ENCODE peak calls at places on chromosomes 12 and 14, in six cellular contexts. L is right lobe of liver, Q is dorsolateral prefrontal cortex, G is lower lobe of right lung, X is HepG2, I is RWPE2. W is an unnamed sample.

GRCh38 chr14:29458547-29458946 is 469.1 kb downstream of the PRKD1 start:
- DNase-seq in G (no peak), Q (no peak), I (no peak), X (no peak), L (no peak), W (no peak)

GRCh38 chr14:67586302-67586701 is 13.8 kb downstream of the PIGH start:
- DNase-seq in Q (no peak), I (no peak), G (no peak), X (no peak), L (no peak), W (no peak)

GRCh38 chr12:3803865-3804472 is 51.1 kb upstream of the CRACR2A start:
- DNase-seq in I (no peak), X (peak), G (peak), L (peak), Q (peak), W (peak)

GRCh38 chr14:104797112-104798044 is 1.8 kb upstream of the AKT1 start:
- DNase-seq in G (no peak), Q (no peak), L (no peak), I (no peak), X (peak), W (no peak)

GRCh38 chr12:64889434-64890216 is 65.2 kb downstream of the TBC1D30 start:
- DNase-seq in L (no peak), G (no peak), X (peak), Q (no peak), I (no peak), W (no peak)

GRCh38 chr12:8899835-8900234 is 14.5 kb upstream of the PHC1 start:
- DNase-seq in I (no peak), Q (no peak), G (no peak), X (no peak), L (no peak), W (no peak)

GRCh38 chr14:65002586-65003210 is 16.0 kb downstream of the FNTB start:
- DNase-seq in G (no peak), Q (no peak), X (no peak), I (no peak), L (no peak), W (no peak)

GRCh38 chr12:120292661-120293531 is at the start of gene RNU4-1:
- DNase-seq in X (peak), I (peak), Q (peak), G (peak), L (peak), W (peak)

GRCh38 chr14:51004801-51005526 is 60.7 kb upstream of the PYGL start:
- DNase-seq in I (no peak), Q (no peak), X (peak), G (no peak), L (no peak), W (no peak)

DNA sequence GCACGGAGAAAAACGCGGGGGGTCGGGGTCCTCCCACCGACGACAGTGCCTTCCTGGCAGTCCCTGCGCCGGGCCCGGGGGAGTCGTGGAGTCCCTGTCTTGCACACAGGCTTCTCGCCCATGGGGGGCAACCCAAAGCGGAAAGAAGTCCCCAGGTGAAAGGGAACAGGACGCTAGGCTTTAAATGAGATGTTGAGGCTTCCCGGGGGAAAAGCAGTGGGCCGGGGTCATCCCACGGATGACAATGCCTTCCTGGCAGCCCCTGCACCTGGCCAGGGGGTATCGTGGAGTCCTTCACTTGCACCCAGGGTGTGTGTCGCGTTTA is 162.9 kb upstream of the ALG10B start:
- DNase-seq in Q (no peak), G (no peak), I (no peak), L (no peak), X (no peak), W (no peak)
- TF ChIP-seq CTCF in Q (no peak), G (no peak), I (no peak), L (no peak), X (no peak), W (no peak)

DNA sequence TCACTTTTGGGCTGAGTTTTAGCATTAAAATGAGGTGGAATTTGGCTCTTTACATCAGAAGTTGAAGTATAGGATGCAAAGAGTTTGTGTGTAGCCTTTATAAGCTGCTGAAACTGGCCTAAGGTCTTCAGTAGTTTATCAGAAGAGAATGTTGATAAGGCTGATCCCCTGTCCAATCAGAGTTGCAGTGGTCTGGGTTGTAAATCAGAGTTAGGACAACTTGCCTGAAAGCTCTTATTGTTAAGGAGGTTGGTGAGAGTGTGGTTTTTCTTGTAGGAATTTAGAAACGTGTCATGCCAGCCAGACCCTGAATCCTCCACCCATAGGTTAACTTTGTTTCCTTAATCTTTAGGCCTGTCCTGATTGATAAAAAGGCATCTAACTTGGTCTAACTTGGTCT is 143.5 kb downstream of the ST8SIA1 start:
- DNase-seq in G (no peak), X (no peak), Q (no peak), L (no peak), I (no peak), W (no peak)
- H3K27ac ChIP-seq in G (no peak), X (no peak), Q (no peak), L (no peak), I (no peak), W (no peak)

DNA sequence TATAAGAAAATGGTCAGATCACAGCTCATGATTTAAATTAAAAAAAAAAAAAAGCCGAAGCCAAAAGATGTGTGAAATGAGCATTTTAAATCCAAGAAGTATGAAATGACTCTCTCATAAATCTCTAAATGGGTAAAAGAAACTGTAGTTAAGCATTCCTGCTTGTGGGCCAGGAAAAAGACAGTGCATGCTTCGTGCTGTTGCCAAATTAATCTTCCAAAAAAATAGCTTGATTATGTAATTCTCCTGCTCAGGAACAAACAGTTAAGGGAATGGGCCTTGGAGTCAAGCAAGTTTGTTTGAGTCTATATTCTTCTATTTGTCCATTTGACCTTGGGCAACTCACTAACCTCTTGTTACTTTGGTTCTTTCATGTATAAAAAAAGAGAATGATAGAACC is 325.4 kb upstream of the SEL1L start:
- DNase-seq in L (no peak), I (no peak), G (no peak), Q (no peak), X (no peak), W (no peak)
- TF ChIP-seq CTCF in L (no peak), I (no peak), G (no peak), Q (no peak), X (no peak), W (no peak)

GRCh38 chr14:61146896-61147295 is 134.2 kb downstream of the TMEM30B start:
- DNase-seq in Q (no peak), G (no peak), L (no peak), I (no peak), X (no peak), W (no peak)

GRCh38 chr14:61148742-61149350 is 132.3 kb downstream of the TMEM30B start:
- DNase-seq in L (no peak), I (no peak), Q (no peak), G (no peak), X (no peak), W (no peak)

GRCh38 chr14:61147898-61148549 is 133.1 kb downstream of the TMEM30B start:
- DNase-seq in Q (peak), G (no peak), I (no peak), L (no peak), X (peak), W (no peak)

GRCh38 chr14:61145903-61146411 is 135.2 kb downstream of the TMEM30B start:
- DNase-seq in I (no peak), X (no peak), G (no peak), L (no peak), Q (no peak), W (no peak)

GRCh38 chr14:61147369-61147897 is 133.7 kb downstream of the TMEM30B start:
- DNase-seq in L (no peak), X (no peak), I (no peak), Q (no peak), G (no peak), W (no peak)
- H3K27ac ChIP-seq in L (no peak), X (no peak), I (peak), Q (peak), G (no peak), W (no peak)

DNA sequence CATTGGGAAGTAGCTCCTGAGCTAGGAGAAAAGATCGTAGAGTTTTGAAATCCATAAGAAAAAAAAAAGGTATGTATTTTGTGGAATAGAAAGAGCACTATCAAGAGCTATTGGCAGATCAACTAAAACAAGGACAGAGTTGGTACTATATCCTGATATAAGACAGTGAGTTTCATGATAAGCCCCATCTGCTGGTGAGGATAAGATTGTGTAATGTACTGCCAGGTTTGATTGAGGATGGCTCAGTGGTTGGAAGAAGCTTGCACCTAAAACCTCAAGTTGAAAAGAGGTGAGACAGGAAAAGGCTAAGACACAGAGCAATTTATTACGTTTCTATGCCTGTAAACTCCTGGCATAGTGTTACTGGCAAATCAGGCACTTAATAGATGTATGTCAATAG is 525.6 kb downstream of the FLRT2 start:
- DNase-seq in Q (no peak), X (no peak), G (no peak), I (no peak), L (no peak), W (no peak)
- TF ChIP-seq CTCF in Q (peak), X (no peak), G (no peak), I (peak), L (no peak), W (no peak)

GRCh38 chr14:76761849-76762616 is 765 bp downstream of the VASH1 start:
- DNase-seq in X (no peak), L (no peak), Q (no peak), I (peak), G (no peak), W (no peak)

GRCh38 chr14:76762617-76763361 is 1.5 kb downstream of the VASH1 start:
- DNase-seq in X (no peak), I (peak), L (no peak), G (no peak), Q (peak), W (no peak)

GRCh38 chr14:76761198-76761848 is at the start of gene VASH1:
- DNase-seq in L (peak), X (no peak), I (peak), G (peak), Q (peak), W (no peak)

GRCh38 chr14:76759589-76759988 is 1.7 kb upstream of the VASH1 start:
- DNase-seq in G (no peak), I (no peak), X (no peak), L (no peak), Q (no peak), W (no peak)

GRCh38 chr14:76760331-76761197 is 704 bp upstream of the VASH1 start:
- DNase-seq in L (no peak), Q (peak), G (no peak), I (peak), X (no peak), W (no peak)
- H3K27ac ChIP-seq in L (peak), Q (peak), G (peak), I (no peak), X (no peak), W (no peak)

DNA sequence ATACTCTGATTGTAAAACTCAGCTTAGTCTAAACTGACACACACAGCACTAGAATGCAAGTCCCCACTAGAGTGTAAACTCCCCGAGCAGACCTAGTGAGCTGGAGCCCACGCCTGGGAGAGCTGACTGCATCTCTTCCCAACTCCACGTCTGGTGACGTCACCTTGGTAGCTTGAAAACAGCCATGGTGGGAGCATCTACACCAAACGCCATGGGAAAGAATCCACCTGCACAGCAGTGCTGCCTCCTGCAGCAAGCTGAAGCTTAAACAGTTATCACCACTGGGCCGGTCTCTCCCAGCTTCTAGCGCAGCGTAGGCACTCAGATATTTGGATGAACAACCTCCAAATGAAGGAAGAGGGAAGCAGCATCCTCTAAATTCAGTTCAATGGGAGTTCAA is 4.3 kb upstream of the PAPLN start:
- DNase-seq in L (no peak), G (no peak), I (no peak), X (no peak), Q (peak), W (no peak)
- TF ChIP-seq CTCF in L (no peak), G (no peak), I (no peak), X (no peak), Q (no peak), W (no peak)

GRCh38 chr12:63863658-63864455 is 19.4 kb downstream of the SRGAP1 start:
- DNase-seq in L (no peak), Q (no peak), I (no peak), G (no peak), X (no peak), W (no peak)

GRCh38 chr12:63867026-63867425 is 22.5 kb downstream of the SRGAP1 start:
- DNase-seq in I (no peak), X (no peak), Q (no peak), L (no peak), G (no peak), W (no peak)

GRCh38 chr12:63864456-63864709 is 19.9 kb downstream of the SRGAP1 start:
- DNase-seq in I (no peak), L (no peak), Q (no peak), X (no peak), G (no peak), W (no peak)

GRCh38 chr12:63862187-63863107 is 17.9 kb downstream of the SRGAP1 start:
- DNase-seq in X (peak), G (no peak), I (no peak), Q (no peak), L (peak), W (no peak)

DNA sequence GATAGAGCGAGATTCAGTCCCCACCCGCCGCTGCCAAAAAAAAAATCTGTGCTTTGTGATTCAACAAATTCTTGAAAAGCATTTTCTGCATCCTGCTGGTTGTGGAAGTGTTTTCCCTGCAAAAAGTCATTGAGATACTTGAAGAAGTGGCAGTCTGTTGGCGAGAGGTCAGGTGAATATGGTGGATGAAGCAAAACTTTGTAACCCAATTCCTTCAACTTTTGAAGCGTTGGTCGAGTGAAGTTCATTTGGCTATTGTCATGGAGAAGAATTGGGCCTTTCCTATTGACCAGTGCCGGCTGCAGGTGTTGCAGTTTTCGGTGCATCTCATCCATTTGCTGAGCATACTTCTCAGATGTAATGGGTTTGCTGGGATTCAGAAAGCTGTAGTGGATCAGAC is 20.9 kb downstream of the SRGAP1 start:
- DNase-seq in X (no peak), G (no peak), L (no peak), Q (no peak), I (no peak), W (no peak)
- H3K27ac ChIP-seq in X (no peak), G (no peak), L (no peak), Q (no peak), I (no peak), W (no peak)

GRCh38 chr14:58572092-58572853 is 65.5 kb upstream of the DACT1 start:
- DNase-seq in I (no peak), X (peak), Q (no peak), G (no peak), L (no peak), W (peak)

GRCh38 chr14:58571256-58571655 is 66.5 kb upstream of the DACT1 start:
- DNase-seq in Q (no peak), X (no peak), G (no peak), I (no peak), L (no peak), W (no peak)

DNA sequence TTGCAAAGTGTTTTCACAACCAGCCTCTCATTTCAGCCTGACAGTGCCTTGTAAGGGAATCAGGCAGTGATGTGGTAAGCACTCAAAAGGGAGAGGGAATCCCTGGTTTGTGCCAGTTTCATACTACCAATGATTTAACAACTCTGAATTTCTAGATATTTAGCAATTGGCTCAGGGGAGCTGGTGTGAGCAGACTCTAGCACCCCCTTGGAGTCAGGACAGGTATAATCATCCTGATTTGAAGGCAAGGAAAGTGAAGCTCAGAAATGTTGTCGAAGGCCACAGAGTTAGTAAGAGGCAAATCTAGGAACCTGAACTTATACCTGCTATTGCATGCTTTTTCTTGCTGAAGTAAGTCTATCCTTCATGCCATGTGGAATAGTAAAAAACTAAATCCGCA is 63.1 kb upstream of the DACT1 start:
- DNase-seq in X (no peak), L (no peak), Q (no peak), I (no peak), G (no peak), W (no peak)
- TF ChIP-seq CTCF in X (no peak), L (no peak), Q (no peak), I (peak), G (no peak), W (no peak)

DNA sequence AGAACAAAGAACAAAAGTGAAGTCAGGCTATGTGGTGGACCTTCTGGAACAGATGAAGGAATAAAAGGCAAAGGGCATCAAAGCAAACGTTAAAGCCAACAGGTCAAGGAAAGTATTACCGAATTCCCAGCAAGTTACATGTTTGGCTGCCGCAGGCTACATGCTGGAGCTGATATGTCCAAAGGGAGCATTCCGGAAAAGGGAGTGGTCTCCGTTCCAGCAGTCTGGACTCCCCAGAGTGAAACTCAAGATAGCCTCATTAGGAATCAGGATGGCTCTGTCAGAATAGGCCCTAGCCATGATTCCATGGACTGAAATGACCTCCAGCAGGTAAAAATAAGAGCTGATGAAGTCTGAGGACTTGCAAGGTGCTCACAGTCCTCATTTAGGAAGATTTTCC is 379.8 kb upstream of the PRICKLE1 start:
- DNase-seq in I (no peak), X (no peak), L (no peak), G (no peak), Q (no peak), W (no peak)
- H3K27ac ChIP-seq in I (no peak), X (no peak), L (no peak), G (no peak), Q (no peak), W (no peak)